ENCODE peak calls at places on chromosomes 1 and 21, in four cellular contexts. E is HCT116, Z is K562, G is H1. H is an unnamed sample.

GRCh38 chr21:42187976-42188653 is 30.8 kb upstream of the ABCG1 start:
- DNase-seq in E (no peak), Z (no peak), G (no peak), H (no peak)

GRCh38 chr1:94697839-94698238 is 122.3 kb upstream of the SLC44A3 start:
- DNase-seq in E (no peak), Z (no peak), G (no peak), H (peak; percentile 91)

GRCh38 chr1:215539803-215540575 is 27.1 kb upstream of the KCTD3 start:
- DNase-seq in E (no peak), Z (no peak), G (no peak), H (no peak)

GRCh38 chr1:44543064-44543815 is 131.0 kb downstream of the TMEM53 start:
- DNase-seq in E (no peak), Z (no peak), G (peak; percentile 75), H (no peak)

GRCh38 chr1:67214420-67215174 is 48.3 kb downstream of the IL23R start:
- DNase-seq in E (peak; percentile 19), Z (no peak), G (no peak), H (peak; percentile 23)

GRCh38 chr1:241614144-241614543 is 26.0 kb downstream of the CHML start:
- DNase-seq in E (no peak), Z (no peak), G (no peak), H (no peak)

GRCh38 chr21:44449473-44450363 is 5.6 kb upstream of the LRRC3 start:
- DNase-seq in E (no peak), Z (no peak), G (no peak), H (no peak)

GRCh38 chr1:230163205-230163604 is 96.2 kb downstream of the GALNT2 start:
- DNase-seq in E (no peak), Z (no peak), G (no peak), H (no peak)

GRCh38 chr1:223631367-223631977 is 34.0 kb downstream of the CAPN8 start:
- DNase-seq in E (no peak), Z (no peak), G (no peak), H (no peak)

GRCh38 chr1:155759966-155760630 is 71.2 kb downstream of the DAP3 start:
- DNase-seq in E (no peak), Z (no peak), G (no peak), H (no peak)

GRCh38 chr1:17551755-17552234 is 12.3 kb downstream of the ARHGEF10L start:
- DNase-seq in E (no peak), Z (no peak), G (no peak), H (no peak)

GRCh38 chr1:212743901-212744475 is 44.3 kb upstream of the BATF3 start:
- DNase-seq in E (no peak), Z (no peak), G (no peak), H (no peak)

GRCh38 chr1:50989694-50990093 is 19.6 kb downstream of the CDKN2C start:
- DNase-seq in E (no peak), Z (no peak), G (no peak), H (no peak)

GRCh38 chr21:34858559-34858958 is 189.8 kb downstream of the CLIC6 start:
- DNase-seq in E (no peak), Z (no peak), G (no peak), H (no peak)

GRCh38 chr1:204685236-204686006 is at the start of gene LRRN2:
- DNase-seq in E (no peak), Z (no peak), G (peak; percentile 66), H (no peak)

GRCh38 chr1:33170351-33171274 is 11.2 kb downstream of the TRIM62 start:
- DNase-seq in E (no peak), Z (no peak), G (no peak), H (no peak)

GRCh38 chr1:202349263-202349928 is 897 bp downstream of the PPP1R12B start:
- DNase-seq in E (no peak), Z (peak; percentile 66), G (no peak), H (peak; percentile 43)

GRCh38 chr1:184228558-184228957 is 158.3 kb upstream of the C1orf21 start:
- DNase-seq in E (no peak), Z (no peak), G (no peak), H (no peak)

GRCh38 chr1:221203224-221204054 is 324.2 kb downstream of the HLX start:
- DNase-seq in E (peak; percentile 54), Z (peak; percentile 63), G (peak; percentile 92), H (peak; percentile 56)

GRCh38 chr21:46393941-46394818 is 64.5 kb upstream of the DIP2A start:
- DNase-seq in E (no peak), Z (no peak), G (no peak), H (peak; percentile 12)

GRCh38 chr1:220533504-220534109 is 5.7 kb downstream of the MARK1 start:
- DNase-seq in E (no peak), Z (no peak), G (no peak), H (no peak)

GRCh38 chr1:212684511-212685090 is 15.0 kb downstream of the BATF3 start:
- DNase-seq in E (no peak), Z (no peak), G (no peak), H (no peak)

GRCh38 chr1:166692354-166692753 is 146.9 kb upstream of the POGK start:
- DNase-seq in E (no peak), Z (no peak), G (no peak), H (no peak)

GRCh38 chr1:13585599-13585965 is 1.9 kb downstream of the PDPN start:
- DNase-seq in E (no peak), Z (no peak), G (no peak), H (no peak)

GRCh38 chr1:1358433-1359201 is at the start of gene MXRA8:
- DNase-seq in E (no peak), Z (peak; percentile 93), G (peak; percentile 66), H (peak; percentile 79)

GRCh38 chr1:37098196-37098595 is 63.9 kb upstream of the GRIK3 start:
- DNase-seq in E (no peak), Z (no peak), G (no peak), H (no peak)

GRCh38 chr1:182552527-182552926 is 36.5 kb downstream of the RNASEL start:
- DNase-seq in E (no peak), Z (no peak), G (no peak), H (no peak)

GRCh38 chr21:37363936-37364335 is 2.6 kb upstream of the DYRK1A start:
- DNase-seq in E (no peak), Z (no peak), G (no peak), H (no peak)

GRCh38 chr21:33948096-33948950 is 32.7 kb upstream of the ATP5PO start:
- DNase-seq in E (peak; percentile 61), Z (peak; percentile 44), G (peak; percentile 75), H (no peak)

GRCh38 chr1:66331641-66332523 is 202.1 kb upstream of the SGIP1 start:
- DNase-seq in E (no peak), Z (no peak), G (peak; percentile 64), H (no peak)

GRCh38 chr1:23593042-23593521 is 33.8 kb upstream of the ID3 start:
- DNase-seq in E (no peak), Z (no peak), G (no peak), H (no peak)

GRCh38 chr1:25642710-25643109 is 26.1 kb downstream of the MAN1C1 start:
- DNase-seq in E (no peak), Z (no peak), G (peak; percentile 10), H (no peak)

GRCh38 chr1:91929246-91929645 is 20.0 kb upstream of the BRDT start:
- DNase-seq in E (no peak), Z (no peak), G (no peak), H (peak; percentile 4)

GRCh38 chr1:43207229-43207853 is 35.2 kb downstream of the CFAP57 start:
- DNase-seq in E (peak; percentile 23), Z (no peak), G (no peak), H (no peak)

GRCh38 chr1:204331275-204331674 is 28.5 kb downstream of the PLEKHA6 start:
- DNase-seq in E (no peak), Z (no peak), G (no peak), H (no peak)

GRCh38 chr1:66402194-66402593 is 131.8 kb upstream of the SGIP1 start:
- DNase-seq in E (no peak), Z (no peak), G (no peak), H (no peak)

GRCh38 chr1:10703702-10704101 is 92.7 kb downstream of the CASZ1 start:
- DNase-seq in E (no peak), Z (no peak), G (no peak), H (no peak)
- H3K9ac ChIP-seq in E (no peak overlapping the region), Z (no peak overlapping the region), G (peak overlapping the region; percentile 63), H (peak overlapping the region; percentile 21)

DNA sequence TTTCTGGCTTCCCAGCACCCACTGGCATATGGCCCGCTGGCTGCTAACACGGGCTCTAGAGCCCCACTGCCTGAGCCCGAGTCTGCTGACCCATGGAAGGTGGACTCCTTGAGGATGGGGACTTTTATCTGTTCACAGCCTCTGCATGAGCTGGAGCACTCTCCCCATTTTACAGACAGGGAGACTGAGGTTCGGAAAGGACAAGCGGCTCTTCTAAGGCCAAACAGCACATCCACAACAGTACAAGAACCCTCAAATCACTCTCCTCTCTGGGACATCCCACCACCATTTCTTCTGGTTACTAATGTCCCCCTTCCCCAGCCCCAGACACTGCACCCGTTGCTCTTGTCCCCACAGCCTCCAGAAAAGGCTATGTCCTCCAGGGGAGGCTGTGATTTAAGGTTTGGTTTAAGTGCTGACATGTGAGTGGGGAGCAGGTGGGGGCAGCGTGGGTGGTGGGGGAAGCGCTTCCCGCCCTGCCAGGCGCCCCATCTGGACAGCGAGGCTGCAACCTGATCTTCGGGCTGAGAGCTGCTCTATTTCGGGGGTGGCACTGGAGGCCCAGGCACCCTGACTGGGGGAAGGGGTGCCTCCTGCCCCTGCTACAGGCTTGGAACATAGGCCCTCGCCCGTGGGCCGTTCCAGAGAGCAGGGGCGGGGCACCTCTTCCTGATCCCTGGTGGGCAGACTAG is 104.8 kb upstream of the WNT4 start:
- DNase-seq in E (no peak), Z (no peak), G (no peak), H (no peak)
- TF ChIP-seq FOSL1 in E (no peak), Z (no peak), G (no peak), H (no peak)

DNA sequence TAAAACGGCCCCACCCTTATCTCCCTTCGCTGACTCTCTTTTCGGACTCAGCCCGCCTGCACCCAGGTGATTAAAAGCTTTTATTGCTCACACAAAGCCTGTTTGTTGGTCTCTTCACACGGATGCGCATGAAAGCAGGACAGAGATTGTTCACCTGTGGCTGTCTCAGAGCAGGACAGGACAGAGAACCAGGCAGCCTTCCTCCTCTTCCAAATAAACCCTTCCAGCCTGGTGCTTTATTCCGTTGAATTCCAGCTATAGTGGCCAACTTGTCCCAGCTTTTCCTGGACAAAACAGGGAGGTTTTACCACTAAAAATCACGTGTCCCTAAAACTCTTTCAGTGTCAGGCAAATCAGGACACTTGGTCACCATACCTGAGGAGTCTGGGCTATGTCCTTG is 9.5 kb upstream of the DMRTB1 start:
- DNase-seq in E (no peak), Z (no peak), G (no peak), H (no peak)
- H3K9ac ChIP-seq in E (no peak overlapping the region), Z (no peak overlapping the region), G (no peak overlapping the region), H (no peak overlapping the region)

GRCh38 chr1:234520908-234521801 is 42.2 kb upstream of the TARBP1 start:
- DNase-seq in E (no peak), Z (no peak), G (no peak), H (no peak)

GRCh38 chr1:234517087-234517802 is 38.3 kb upstream of the TARBP1 start:
- DNase-seq in E (no peak), Z (no peak), G (no peak), H (no peak)

GRCh38 chr1:234521802-234522185 is 42.8 kb upstream of the TARBP1 start:
- DNase-seq in E (no peak), Z (no peak), G (no peak), H (no peak)

GRCh38 chr1:234518876-234519275 is 39.9 kb upstream of the TARBP1 start:
- DNase-seq in E (no peak), Z (no peak), G (no peak), H (no peak)

GRCh38 chr1:234519506-234519905 is 40.5 kb upstream of the TARBP1 start:
- DNase-seq in E (no peak), Z (no peak), G (no peak), H (no peak)
- TF ChIP-seq FOSL1 in E (no peak), Z (no peak), G (no peak), H (no peak)

H was measured in HepG2.